ENCODE peak calls at places on chromosome 17, in eight cellular contexts. B is GM12878, H is MM.1S, V is adrenal gland, R is PC-3, Y is astrocyte, T is psoas muscle, M is GM23338. C is an unnamed sample.

GRCh38 chr17:29412780-29413565 is 22.8 kb downstream of the TAOK1 start:
- DNase-seq in H (no peak), M (no peak), R (peak; percentile 43), V (no peak), Y (peak; percentile 90), B (no peak), T (no peak), C (peak; percentile 6)

GRCh38 chr17:31431795-31432658 is 40.6 kb downstream of the RAB11FIP4 start:
- DNase-seq in T (no peak), Y (no peak), H (no peak), M (no peak), R (no peak), B (no peak), V (no peak), C (no peak)

GRCh38 chr17:77492446-77493237 is 351.9 kb downstream of the SEC14L1 start:
- DNase-seq in M (no peak), Y (no peak), H (no peak), T (peak; percentile 39), R (no peak), B (no peak), V (peak; percentile 26), C (no peak)

GRCh38 chr17:2593846-2594656 is 597 bp downstream of the PAFAH1B1 start:
- DNase-seq in B (peak; percentile 17), M (peak; percentile 87), T (peak; percentile 91), Y (peak; percentile 53), V (peak; percentile 85), R (peak; percentile 51), H (peak; percentile 68), C (peak; percentile 32)

GRCh38 chr17:61015966-61016365 is 338.3 kb downstream of the BCAS3 start:
- DNase-seq in B (no peak), R (no peak), T (no peak), Y (no peak), M (no peak), H (no peak), V (no peak), C (no peak)

GRCh38 chr17:38724337-38724988 is 5.7 kb upstream of the CISD3 start:
- DNase-seq in M (no peak), Y (no peak), B (no peak), V (peak; percentile 79), T (peak; percentile 79), R (no peak), H (no peak), C (no peak)

GRCh38 chr17:79919164-79919585 is 79.9 kb upstream of the CBX4 start:
- DNase-seq in V (peak; percentile 94), R (peak; percentile 95), B (no peak), H (no peak), M (peak; percentile 0), Y (no peak), T (peak; percentile 97), C (no peak)

GRCh38 chr17:60315650-60316049 is 76.3 kb downstream of the USP32 start:
- DNase-seq in M (no peak), V (no peak), Y (no peak), B (no peak), H (peak; percentile 8), T (no peak), R (peak; percentile 39), C (no peak)

GRCh38 chr17:41695134-41695661 is 6.5 kb downstream of the EIF1 start:
- DNase-seq in V (no peak), H (no peak), B (no peak), Y (no peak), M (no peak), T (no peak), R (no peak), C (no peak)

GRCh38 chr17:41697122-41697962 is 8.7 kb downstream of the EIF1 start:
- DNase-seq in R (no peak), T (peak; percentile 89), Y (no peak), V (peak; percentile 85), M (no peak), H (peak; percentile 74), B (no peak), C (no peak)

GRCh38 chr17:41692722-41693521 is 4.2 kb downstream of the EIF1 start:
- DNase-seq in M (no peak), Y (no peak), V (no peak), B (no peak), T (no peak), R (no peak), H (no peak), C (no peak)

GRCh38 chr17:41691031-41691777 is 2.5 kb downstream of the EIF1 start:
- DNase-seq in V (no peak), T (no peak), R (no peak), M (no peak), H (no peak), Y (no peak), B (no peak), C (no peak)

DNA sequence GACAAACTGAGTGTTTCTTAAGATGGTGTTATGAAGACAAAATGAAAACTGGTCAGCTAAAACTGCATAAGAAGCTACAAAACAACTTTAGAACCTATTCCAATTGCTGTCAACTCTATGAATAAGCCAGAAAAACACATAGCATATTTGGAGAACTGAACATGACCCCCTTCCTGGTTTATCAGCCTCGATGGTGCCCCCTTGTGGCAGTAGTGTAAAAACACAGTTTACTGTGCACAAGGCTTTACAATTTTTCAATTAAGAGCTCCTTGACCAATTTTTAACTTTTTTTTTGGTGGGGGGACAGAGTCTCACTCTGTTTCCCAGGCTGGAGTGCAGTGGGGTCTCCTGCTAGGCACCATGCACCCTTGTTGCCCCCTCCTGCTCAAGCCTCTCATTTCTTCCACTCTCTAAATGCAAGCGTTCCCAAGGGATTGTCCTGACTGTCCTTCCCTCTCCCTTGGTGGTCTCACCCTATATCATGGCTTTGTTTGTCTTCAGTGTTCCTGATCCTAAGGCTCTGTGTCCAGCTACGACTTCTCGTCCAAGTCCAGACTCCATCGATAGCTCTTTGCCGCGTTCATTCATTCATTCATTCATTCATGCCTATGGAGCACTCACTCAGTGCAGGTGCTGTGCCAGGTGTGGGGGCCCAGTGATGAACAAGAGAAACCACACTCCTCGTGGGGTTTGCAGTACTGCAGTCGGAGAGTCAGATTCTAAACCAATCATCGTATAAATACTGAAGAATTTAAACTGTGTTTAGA is 7.5 kb downstream of the EIF1 start:
- DNase-seq in H (peak; percentile 82), Y (peak; percentile 49), M (peak; percentile 86), R (peak; percentile 73), T (no peak), B (no peak), V (peak; percentile 83), C (no peak)
- TF ChIP-seq CTCF in H (peak; percentile 79), Y (peak; percentile 96), M (peak; percentile 96), R (peak; percentile 79), T (peak; percentile 81), B (peak; percentile 76), V (peak; percentile 87), C (peak; percentile 84)

GRCh38 chr17:51769231-51769630 is 389.3 kb downstream of the CA10 start:
- DNase-seq in V (no peak), R (no peak), B (no peak), T (no peak), M (no peak), Y (no peak), H (no peak), C (no peak)
- H3K27me3 ChIP-seq in V (no peaks in the 10 kb centered on the region), R (no peaks in the 10 kb centered on the region), B (no peaks in the 10 kb centered on the region), T (no peaks in the 10 kb centered on the region), M (no peaks in the 10 kb centered on the region), Y (no peaks in the 10 kb centered on the region), H (no peaks in the 10 kb centered on the region), C (no peaks in the 10 kb centered on the region)

GRCh38 chr17:73783382-73783766 is 139.1 kb upstream of the SDK2 start:
- DNase-seq in Y (no peak), V (no peak), B (no peak), T (no peak), H (no peak), M (no peak), R (no peak), C (no peak)

GRCh38 chr17:73782231-73782630 is 138.0 kb upstream of the SDK2 start:
- DNase-seq in R (no peak), Y (no peak), M (no peak), T (no peak), H (no peak), B (no peak), V (no peak), C (no peak)

GRCh38 chr17:73784015-73784603 is 139.9 kb upstream of the SDK2 start:
- DNase-seq in V (no peak), B (no peak), R (no peak), H (no peak), Y (no peak), T (no peak), M (no peak), C (no peak)

GRCh38 chr17:73785466-73785865 is 141.2 kb upstream of the SDK2 start:
- DNase-seq in V (no peak), T (no peak), M (no peak), R (no peak), Y (no peak), B (no peak), H (no peak), C (no peak)

DNA sequence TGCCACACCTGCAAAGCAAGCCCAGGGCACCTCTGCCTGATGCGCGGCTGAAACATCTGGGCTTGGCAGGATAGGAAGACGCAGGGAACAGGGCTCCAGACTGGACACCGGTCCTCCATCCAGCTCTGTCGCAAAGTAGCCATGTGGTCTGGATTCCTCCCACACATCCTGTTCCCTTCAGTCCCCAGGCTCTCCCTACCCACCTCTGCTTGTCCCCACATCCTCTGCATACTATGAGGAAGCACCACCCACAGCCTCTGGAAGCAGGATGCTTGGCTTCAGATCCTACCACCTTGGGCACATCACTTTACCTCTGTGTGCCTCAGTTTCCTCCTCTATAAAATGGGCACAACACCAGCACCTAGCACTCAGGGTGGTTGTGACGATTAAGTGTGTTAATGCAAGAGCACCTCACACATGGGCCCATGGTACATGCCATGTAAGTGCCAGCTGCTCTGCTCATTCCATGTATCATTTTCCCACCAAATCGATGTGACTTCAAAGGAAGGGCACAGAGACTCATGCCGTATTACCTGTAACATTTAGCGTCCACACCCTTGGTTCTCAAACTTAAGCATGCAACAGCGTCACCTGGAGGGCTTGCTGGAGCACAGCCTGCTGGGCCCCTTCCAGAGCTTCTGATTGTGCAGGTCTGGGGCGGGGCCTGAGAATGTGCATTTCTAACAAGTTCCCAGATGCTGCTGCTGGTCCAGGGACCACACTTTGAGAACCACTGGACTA is 138.6 kb upstream of the SDK2 start:
- DNase-seq in M (peak; percentile 80), R (peak; percentile 18), T (no peak), Y (no peak), V (no peak), B (no peak), H (no peak), C (no peak)
- TF ChIP-seq CTCF in M (peak; percentile 69), R (peak; percentile 41), T (no peak), Y (no peak), V (no peak), B (no peak), H (no peak), C (no peak)

GRCh38 chr17:48589060-48589830 is 796 bp downstream of the HOXB3 start:
- DNase-seq in H (no peak), M (no peak), V (no peak), T (no peak), B (no peak), Y (no peak), R (no peak), C (no peak)

GRCh38 chr17:48586355-48586924 is 3.6 kb downstream of the HOXB3 start:
- DNase-seq in T (no peak), R (no peak), V (no peak), H (peak; percentile 14), M (no peak), Y (no peak), B (no peak), C (no peak)

GRCh38 chr17:48588519-48588918 is 1.5 kb downstream of the HOXB3 start:
- DNase-seq in V (no peak), Y (no peak), B (no peak), T (no peak), H (no peak), M (no peak), R (no peak), C (no peak)

GRCh38 chr17:48588074-48588415 is 2.0 kb downstream of the HOXB3 start:
- DNase-seq in R (no peak), M (no peak), T (no peak), B (no peak), Y (no peak), H (no peak), V (no peak), C (no peak)

GRCh38 chr17:48587276-48588073 is 2.6 kb downstream of the HOXB3 start:
- DNase-seq in M (no peak), H (no peak), T (no peak), R (no peak), Y (no peak), V (no peak), B (no peak), C (no peak)
- H3K27me3 ChIP-seq in M (peaks cover 100% of the 10 kb centered on the region), H (peaks cover 11% of the 10 kb centered on the region), T (peaks cover 86% of the 10 kb centered on the region), R (no peaks in the 10 kb centered on the region), Y (peaks cover 74% of the 10 kb centered on the region), V (no peaks in the 10 kb centered on the region), B (no peaks in the 10 kb centered on the region), C (no peaks in the 10 kb centered on the region)

C was measured in AG04450.